ENCODE peak calls at places on chromosomes 2 and 18, in seven cellular contexts. One of them, this sample, is unnamed.

GRCh38 chr2:160916300-160916699 is 243.9 kb upstream of the TANK start:
- DNase-seq in AG08395: no peak
- DNase-seq in retina: no peak
- DNase-seq in stimulated activated CD4-positive, alpha-beta T cell treated with anti-CD3 and anti-CD28 coated beads, Interleukin-15, amount 100 ng/mL, for 24 hours: no peak
- DNase-seq in NCI-H226: peak; percentile 53
- DNase-seq in GM03348: no peak
- DNase-seq in ovary: no peak
- DNase-seq in this sample: peak; percentile 55

GRCh38 chr2:217162533-217162932 is 302.7 kb upstream of the TNP1 start:
- DNase-seq in AG08395: peak; percentile 58
- DNase-seq in retina: peak; percentile 22
- DNase-seq in stimulated activated CD4-positive, alpha-beta T cell treated with anti-CD3 and anti-CD28 coated beads, Interleukin-15, amount 100 ng/mL, for 24 hours: peak; percentile 51
- DNase-seq in NCI-H226: no peak
- DNase-seq in GM03348: peak; percentile 47
- DNase-seq in ovary: no peak
- DNase-seq in this sample: peak; percentile 87

GRCh38 chr2:238235331-238235732 is 4.5 kb downstream of the HES6 start:
- DNase-seq in AG08395: peak; percentile 31
- DNase-seq in retina: no peak
- DNase-seq in stimulated activated CD4-positive, alpha-beta T cell treated with anti-CD3 and anti-CD28 coated beads, Interleukin-15, amount 100 ng/mL, for 24 hours: no peak
- DNase-seq in NCI-H226: peak; percentile 29
- DNase-seq in GM03348: no peak
- DNase-seq in ovary: no peak
- DNase-seq in this sample: peak; percentile 30

GRCh38 chr2:191166756-191167445 is 16.1 kb upstream of the STAT4 start:
- DNase-seq in AG08395: no peak
- DNase-seq in retina: no peak
- DNase-seq in stimulated activated CD4-positive, alpha-beta T cell treated with anti-CD3 and anti-CD28 coated beads, Interleukin-15, amount 100 ng/mL, for 24 hours: no peak
- DNase-seq in NCI-H226: no peak
- DNase-seq in GM03348: no peak
- DNase-seq in ovary: no peak
- DNase-seq in this sample: peak; percentile 18

GRCh38 chr2:39723946-39724827 is 54.9 kb downstream of the THUMPD2 start:
- DNase-seq in AG08395: no peak
- DNase-seq in retina: no peak
- DNase-seq in stimulated activated CD4-positive, alpha-beta T cell treated with anti-CD3 and anti-CD28 coated beads, Interleukin-15, amount 100 ng/mL, for 24 hours: no peak
- DNase-seq in NCI-H226: no peak
- DNase-seq in GM03348: no peak
- DNase-seq in ovary: no peak
- DNase-seq in this sample: no peak

GRCh38 chr18:55585586-55586521 is 2.1 kb downstream of the TCF4 start:
- DNase-seq in AG08395: no peak
- DNase-seq in retina: peak; percentile 57
- DNase-seq in stimulated activated CD4-positive, alpha-beta T cell treated with anti-CD3 and anti-CD28 coated beads, Interleukin-15, amount 100 ng/mL, for 24 hours: no peak
- DNase-seq in NCI-H226: no peak
- DNase-seq in GM03348: peak; percentile 5
- DNase-seq in ovary: peak; percentile 22
- DNase-seq in this sample: no peak

GRCh38 chr18:13564579-13564978 is 161.8 kb downstream of the FAM210A start:
- DNase-seq in AG08395: no peak
- DNase-seq in retina: no peak
- DNase-seq in stimulated activated CD4-positive, alpha-beta T cell treated with anti-CD3 and anti-CD28 coated beads, Interleukin-15, amount 100 ng/mL, for 24 hours: no peak
- DNase-seq in NCI-H226: no peak
- DNase-seq in GM03348: no peak
- DNase-seq in ovary: no peak
- DNase-seq in this sample: no peak

GRCh38 chr2:107584577-107584976 is 242.1 kb upstream of the RGPD4 start:
- DNase-seq in AG08395: no peak
- DNase-seq in retina: no peak
- DNase-seq in stimulated activated CD4-positive, alpha-beta T cell treated with anti-CD3 and anti-CD28 coated beads, Interleukin-15, amount 100 ng/mL, for 24 hours: no peak
- DNase-seq in NCI-H226: no peak
- DNase-seq in GM03348: peak; percentile 21
- DNase-seq in ovary: no peak
- DNase-seq in this sample: peak; percentile 5

GRCh38 chr2:182595650-182596049 is 120.4 kb upstream of the DNAJC10 start:
- DNase-seq in AG08395: no peak
- DNase-seq in retina: no peak
- DNase-seq in stimulated activated CD4-positive, alpha-beta T cell treated with anti-CD3 and anti-CD28 coated beads, Interleukin-15, amount 100 ng/mL, for 24 hours: no peak
- DNase-seq in NCI-H226: no peak
- DNase-seq in GM03348: no peak
- DNase-seq in ovary: no peak
- DNase-seq in this sample: no peak

GRCh38 chr2:196927318-196928225 is 1.1 kb upstream of the PGAP1 start:
- DNase-seq in AG08395: peak; percentile 24
- DNase-seq in retina: peak; percentile 14
- DNase-seq in stimulated activated CD4-positive, alpha-beta T cell treated with anti-CD3 and anti-CD28 coated beads, Interleukin-15, amount 100 ng/mL, for 24 hours: peak; percentile 65
- DNase-seq in NCI-H226: peak; percentile 45
- DNase-seq in GM03348: peak; percentile 34
- DNase-seq in ovary: peak; percentile 45
- DNase-seq in this sample: peak; percentile 84

GRCh38 chr2:150716186-150716585 is 228.7 kb upstream of the RND3 start:
- DNase-seq in AG08395: peak; percentile 7
- DNase-seq in retina: no peak
- DNase-seq in stimulated activated CD4-positive, alpha-beta T cell treated with anti-CD3 and anti-CD28 coated beads, Interleukin-15, amount 100 ng/mL, for 24 hours: no peak
- DNase-seq in NCI-H226: no peak
- DNase-seq in GM03348: peak; percentile 29
- DNase-seq in ovary: no peak
- DNase-seq in this sample: no peak

GRCh38 chr2:44524347-44524926 is 162.7 kb downstream of the CAMKMT start:
- DNase-seq in AG08395: no peak
- DNase-seq in retina: no peak
- DNase-seq in stimulated activated CD4-positive, alpha-beta T cell treated with anti-CD3 and anti-CD28 coated beads, Interleukin-15, amount 100 ng/mL, for 24 hours: no peak
- DNase-seq in NCI-H226: no peak
- DNase-seq in GM03348: no peak
- DNase-seq in ovary: no peak
- DNase-seq in this sample: peak; percentile 46

GRCh38 chr2:215830313-215830712 is 183.0 kb downstream of the MREG start:
- DNase-seq in AG08395: peak; percentile 79
- DNase-seq in retina: no peak
- DNase-seq in stimulated activated CD4-positive, alpha-beta T cell treated with anti-CD3 and anti-CD28 coated beads, Interleukin-15, amount 100 ng/mL, for 24 hours: no peak
- DNase-seq in NCI-H226: no peak
- DNase-seq in GM03348: peak; percentile 67
- DNase-seq in ovary: peak; percentile 30
- DNase-seq in this sample: peak; percentile 87

GRCh38 chr2:80852808-80853139 is 548.2 kb upstream of the LRRTM1 start:
- DNase-seq in AG08395: no peak
- DNase-seq in retina: peak; percentile 24
- DNase-seq in stimulated activated CD4-positive, alpha-beta T cell treated with anti-CD3 and anti-CD28 coated beads, Interleukin-15, amount 100 ng/mL, for 24 hours: no peak
- DNase-seq in NCI-H226: no peak
- DNase-seq in GM03348: no peak
- DNase-seq in ovary: no peak
- DNase-seq in this sample: no peak

GRCh38 chr2:46034535-46034934 is 262.7 kb upstream of the EPAS1 start:
- DNase-seq in AG08395: no peak
- DNase-seq in retina: no peak
- DNase-seq in stimulated activated CD4-positive, alpha-beta T cell treated with anti-CD3 and anti-CD28 coated beads, Interleukin-15, amount 100 ng/mL, for 24 hours: no peak
- DNase-seq in NCI-H226: peak; percentile 48
- DNase-seq in GM03348: no peak
- DNase-seq in ovary: no peak
- DNase-seq in this sample: no peak

GRCh38 chr18:71450258-71450657 is 1093.9 kb downstream of the CBLN2 start:
- DNase-seq in AG08395: no peak
- DNase-seq in retina: no peak
- DNase-seq in stimulated activated CD4-positive, alpha-beta T cell treated with anti-CD3 and anti-CD28 coated beads, Interleukin-15, amount 100 ng/mL, for 24 hours: no peak
- DNase-seq in NCI-H226: no peak
- DNase-seq in GM03348: no peak
- DNase-seq in ovary: no peak
- DNase-seq in this sample: no peak

GRCh38 chr2:160417745-160418397 is 75.7 kb downstream of the RBMS1 start:
- DNase-seq in AG08395: peak; percentile 64
- DNase-seq in retina: no peak
- DNase-seq in stimulated activated CD4-positive, alpha-beta T cell treated with anti-CD3 and anti-CD28 coated beads, Interleukin-15, amount 100 ng/mL, for 24 hours: peak; percentile 50
- DNase-seq in NCI-H226: peak; percentile 96
- DNase-seq in GM03348: peak; percentile 45
- DNase-seq in ovary: no peak
- DNase-seq in this sample: peak; percentile 86

GRCh38 chr2:63601061-63601460 is 12.3 kb downstream of the MDH1 start:
- DNase-seq in AG08395: no peak
- DNase-seq in retina: no peak
- DNase-seq in stimulated activated CD4-positive, alpha-beta T cell treated with anti-CD3 and anti-CD28 coated beads, Interleukin-15, amount 100 ng/mL, for 24 hours: no peak
- DNase-seq in NCI-H226: no peak
- DNase-seq in GM03348: no peak
- DNase-seq in ovary: no peak
- DNase-seq in this sample: no peak

GRCh38 chr2:100376836-100377235 is 40.6 kb downstream of the CHST10 start:
- DNase-seq in AG08395: no peak
- DNase-seq in retina: no peak
- DNase-seq in stimulated activated CD4-positive, alpha-beta T cell treated with anti-CD3 and anti-CD28 coated beads, Interleukin-15, amount 100 ng/mL, for 24 hours: no peak
- DNase-seq in NCI-H226: no peak
- DNase-seq in GM03348: no peak
- DNase-seq in ovary: no peak
- DNase-seq in this sample: no peak

GRCh38 chr2:143205106-143205764 is 76.0 kb downstream of the ARHGAP15 start:
- DNase-seq in AG08395: peak; percentile 18
- DNase-seq in retina: no peak
- DNase-seq in stimulated activated CD4-positive, alpha-beta T cell treated with anti-CD3 and anti-CD28 coated beads, Interleukin-15, amount 100 ng/mL, for 24 hours: no peak
- DNase-seq in NCI-H226: no peak
- DNase-seq in GM03348: peak; percentile 4
- DNase-seq in ovary: no peak
- DNase-seq in this sample: peak; percentile 15

GRCh38 chr18:77017355-77017754 is 115.2 kb downstream of the MBP start:
- DNase-seq in AG08395: no peak
- DNase-seq in retina: no peak
- DNase-seq in stimulated activated CD4-positive, alpha-beta T cell treated with anti-CD3 and anti-CD28 coated beads, Interleukin-15, amount 100 ng/mL, for 24 hours: no peak
- DNase-seq in NCI-H226: no peak
- DNase-seq in GM03348: no peak
- DNase-seq in ovary: no peak
- DNase-seq in this sample: no peak

GRCh38 chr18:35588995-35589394 is 7.5 kb downstream of the GALNT1 start:
- DNase-seq in AG08395: no peak
- DNase-seq in retina: no peak
- DNase-seq in stimulated activated CD4-positive, alpha-beta T cell treated with anti-CD3 and anti-CD28 coated beads, Interleukin-15, amount 100 ng/mL, for 24 hours: no peak
- DNase-seq in NCI-H226: no peak
- DNase-seq in GM03348: no peak
- DNase-seq in ovary: no peak
- DNase-seq in this sample: no peak

GRCh38 chr2:139217641-139218040 is 437.5 kb upstream of the NXPH2 start:
- DNase-seq in AG08395: no peak
- DNase-seq in retina: no peak
- DNase-seq in stimulated activated CD4-positive, alpha-beta T cell treated with anti-CD3 and anti-CD28 coated beads, Interleukin-15, amount 100 ng/mL, for 24 hours: no peak
- DNase-seq in NCI-H226: no peak
- DNase-seq in GM03348: no peak
- DNase-seq in ovary: no peak
- DNase-seq in this sample: no peak

GRCh38 chr18:22563098-22563707 is 145.5 kb upstream of the CTAGE1 start:
- DNase-seq in AG08395: peak; percentile 87
- DNase-seq in retina: peak; percentile 39
- DNase-seq in stimulated activated CD4-positive, alpha-beta T cell treated with anti-CD3 and anti-CD28 coated beads, Interleukin-15, amount 100 ng/mL, for 24 hours: no peak
- DNase-seq in NCI-H226: peak; percentile 91
- DNase-seq in GM03348: peak; percentile 82
- DNase-seq in ovary: peak; percentile 59
- DNase-seq in this sample: peak; percentile 72

GRCh38 chr2:140775426-140775825 is 1355.4 kb downstream of the LRP1B start:
- DNase-seq in AG08395: no peak
- DNase-seq in retina: no peak
- DNase-seq in stimulated activated CD4-positive, alpha-beta T cell treated with anti-CD3 and anti-CD28 coated beads, Interleukin-15, amount 100 ng/mL, for 24 hours: no peak
- DNase-seq in NCI-H226: no peak
- DNase-seq in GM03348: no peak
- DNase-seq in ovary: no peak
- DNase-seq in this sample: no peak

GRCh38 chr2:225842939-225843338 is 443.4 kb downstream of the NYAP2 start:
- DNase-seq in AG08395: peak; percentile 41
- DNase-seq in retina: no peak
- DNase-seq in stimulated activated CD4-positive, alpha-beta T cell treated with anti-CD3 and anti-CD28 coated beads, Interleukin-15, amount 100 ng/mL, for 24 hours: no peak
- DNase-seq in NCI-H226: no peak
- DNase-seq in GM03348: peak; percentile 31
- DNase-seq in ovary: no peak
- DNase-seq in this sample: peak; percentile 81

GRCh38 chr2:69026026-69026425 is 13.0 kb downstream of the ANTXR1 start:
- DNase-seq in AG08395: peak; percentile 26
- DNase-seq in retina: no peak
- DNase-seq in stimulated activated CD4-positive, alpha-beta T cell treated with anti-CD3 and anti-CD28 coated beads, Interleukin-15, amount 100 ng/mL, for 24 hours: peak; percentile 41
- DNase-seq in NCI-H226: peak; percentile 23
- DNase-seq in GM03348: no peak
- DNase-seq in ovary: no peak
- DNase-seq in this sample: no peak

GRCh38 chr18:46814394-46814793 is 57.5 kb upstream of the ST8SIA5 start:
- DNase-seq in AG08395: no peak
- DNase-seq in retina: no peak
- DNase-seq in stimulated activated CD4-positive, alpha-beta T cell treated with anti-CD3 and anti-CD28 coated beads, Interleukin-15, amount 100 ng/mL, for 24 hours: no peak
- DNase-seq in NCI-H226: no peak
- DNase-seq in GM03348: no peak
- DNase-seq in ovary: no peak
- DNase-seq in this sample: no peak

GRCh38 chr18:8329186-8329771 is 280.0 kb upstream of the RAB12 start:
- DNase-seq in AG08395: no peak
- DNase-seq in retina: no peak
- DNase-seq in stimulated activated CD4-positive, alpha-beta T cell treated with anti-CD3 and anti-CD28 coated beads, Interleukin-15, amount 100 ng/mL, for 24 hours: no peak
- DNase-seq in NCI-H226: no peak
- DNase-seq in GM03348: no peak
- DNase-seq in ovary: no peak
- DNase-seq in this sample: peak; percentile 59

GRCh38 chr18:48534364-48534763 is 4.5 kb upstream of the CTIF start:
- DNase-seq in AG08395: no peak
- DNase-seq in retina: no peak
- DNase-seq in stimulated activated CD4-positive, alpha-beta T cell treated with anti-CD3 and anti-CD28 coated beads, Interleukin-15, amount 100 ng/mL, for 24 hours: no peak
- DNase-seq in NCI-H226: no peak
- DNase-seq in GM03348: peak; percentile 57
- DNase-seq in ovary: peak; percentile 69
- DNase-seq in this sample: peak; percentile 82

GRCh38 chr2:239831272-239831731 is 193.8 kb downstream of the NDUFA10 start:
- DNase-seq in AG08395: no peak
- DNase-seq in retina: peak; percentile 31
- DNase-seq in stimulated activated CD4-positive, alpha-beta T cell treated with anti-CD3 and anti-CD28 coated beads, Interleukin-15, amount 100 ng/mL, for 24 hours: no peak
- DNase-seq in NCI-H226: no peak
- DNase-seq in GM03348: no peak
- DNase-seq in ovary: peak; percentile 15
- DNase-seq in this sample: no peak

GRCh38 chr2:121664086-121664485 is 14.8 kb upstream of the CLASP1 start:
- DNase-seq in AG08395: no peak
- DNase-seq in retina: no peak
- DNase-seq in stimulated activated CD4-positive, alpha-beta T cell treated with anti-CD3 and anti-CD28 coated beads, Interleukin-15, amount 100 ng/mL, for 24 hours: no peak
- DNase-seq in NCI-H226: no peak
- DNase-seq in GM03348: no peak
- DNase-seq in ovary: no peak
- DNase-seq in this sample: peak; percentile 15

GRCh38 chr18:68665623-68666022 is 49.3 kb downstream of the TMX3 start:
- DNase-seq in AG08395: no peak
- DNase-seq in retina: no peak
- DNase-seq in stimulated activated CD4-positive, alpha-beta T cell treated with anti-CD3 and anti-CD28 coated beads, Interleukin-15, amount 100 ng/mL, for 24 hours: no peak
- DNase-seq in NCI-H226: no peak
- DNase-seq in GM03348: no peak
- DNase-seq in ovary: no peak
- DNase-seq in this sample: no peak

GRCh38 chr2:42929985-42930581 is 137.7 kb upstream of the HAAO start:
- DNase-seq in AG08395: peak; percentile 55
- DNase-seq in retina: peak; percentile 61
- DNase-seq in stimulated activated CD4-positive, alpha-beta T cell treated with anti-CD3 and anti-CD28 coated beads, Interleukin-15, amount 100 ng/mL, for 24 hours: no peak
- DNase-seq in NCI-H226: no peak
- DNase-seq in GM03348: peak; percentile 70
- DNase-seq in ovary: no peak
- DNase-seq in this sample: peak; percentile 73

GRCh38 chr2:197889041-197889440 is 84.6 kb downstream of the PLCL1 start:
- DNase-seq in AG08395: peak; percentile 64
- DNase-seq in retina: no peak
- DNase-seq in stimulated activated CD4-positive, alpha-beta T cell treated with anti-CD3 and anti-CD28 coated beads, Interleukin-15, amount 100 ng/mL, for 24 hours: peak; percentile 32
- DNase-seq in NCI-H226: no peak
- DNase-seq in GM03348: peak; percentile 54
- DNase-seq in ovary: no peak
- DNase-seq in this sample: peak; percentile 85

GRCh38 chr2:199186226-199186864 is 271.4 kb downstream of the SATB2 start:
- DNase-seq in AG08395: no peak
- DNase-seq in retina: no peak
- DNase-seq in stimulated activated CD4-positive, alpha-beta T cell treated with anti-CD3 and anti-CD28 coated beads, Interleukin-15, amount 100 ng/mL, for 24 hours: no peak
- DNase-seq in NCI-H226: no peak
- DNase-seq in GM03348: no peak
- DNase-seq in ovary: no peak
- DNase-seq in this sample: no peak

GRCh38 chr2:26141145-26141769 is 31.6 kb upstream of the GAREM2 start:
- DNase-seq in AG08395: no peak
- DNase-seq in retina: no peak
- DNase-seq in stimulated activated CD4-positive, alpha-beta T cell treated with anti-CD3 and anti-CD28 coated beads, Interleukin-15, amount 100 ng/mL, for 24 hours: no peak
- DNase-seq in NCI-H226: no peak
- DNase-seq in GM03348: no peak
- DNase-seq in ovary: no peak
- DNase-seq in this sample: no peak

GRCh38 chr2:237585590-237586221 is 4.8 kb downstream of the RAB17 start:
- DNase-seq in AG08395: no peak
- DNase-seq in retina: no peak
- DNase-seq in stimulated activated CD4-positive, alpha-beta T cell treated with anti-CD3 and anti-CD28 coated beads, Interleukin-15, amount 100 ng/mL, for 24 hours: no peak
- DNase-seq in NCI-H226: no peak
- DNase-seq in GM03348: no peak
- DNase-seq in ovary: no peak
- DNase-seq in this sample: no peak

This sample was measured in foreskin fibroblast.